ENCODE peak calls at places on chromosomes 3 and 15, in five cellular contexts. J, Y, T, B and C are unnamed samples.

GRCh38 chr3:133474251-133474801 is 74.5 kb downstream of the BFSP2 start:
- DNase-seq in Y (peak; percentile 59), T (no peak), J (no peak), B (peak; percentile 76), C (no peak)

GRCh38 chr15:70400766-70401541 is 303.2 kb upstream of the TLE3 start:
- DNase-seq in T (no peak), Y (no peak), B (peak; percentile 59), J (no peak), C (no peak)

GRCh38 chr3:131142580-131142979 is 115.9 kb downstream of the NEK11 start:
- DNase-seq in B (no peak), T (no peak), Y (no peak), J (no peak), C (no peak)

GRCh38 chr3:38397320-38397719 is 50.7 kb downstream of the XYLB start:
- DNase-seq in T (no peak), B (no peak), Y (peak; percentile 86), J (peak; percentile 50), C (no peak)

GRCh38 chr15:46442196-46442595 is 807.4 kb downstream of the SQOR start:
- DNase-seq in Y (no peak), T (no peak), B (no peak), J (no peak), C (no peak)

GRCh38 chr15:42576040-42576594 is 711 bp downstream of the STARD9 start:
- DNase-seq in T (no peak), Y (no peak), B (no peak), J (no peak), C (no peak)

GRCh38 chr15:80679167-80679804 is 15.8 kb upstream of the ABHD17C start:
- DNase-seq in B (no peak), J (no peak), Y (no peak), T (no peak), C (no peak)

GRCh38 chr15:66649235-66649984 is 52.6 kb upstream of the SMAD6 start:
- DNase-seq in J (no peak), B (no peak), T (no peak), Y (no peak), C (no peak)

GRCh38 chr3:189157232-189158007 is 14.4 kb upstream of the TPRG1 start:
- DNase-seq in J (no peak), Y (no peak), B (no peak), T (no peak), C (no peak)

GRCh38 chr15:45439521-45439931 is 61.2 kb upstream of the GATM start:
- DNase-seq in T (no peak), B (no peak), J (no peak), Y (no peak), C (no peak)

GRCh38 chr15:101017935-101018849 is 99.0 kb downstream of the LRRK1 start:
- DNase-seq in J (peak; percentile 60), Y (no peak), T (no peak), B (no peak), C (no peak)

GRCh38 chr15:74402337-74402839 is 31.4 kb downstream of the SEMA7A start:
- DNase-seq in B (no peak), J (no peak), T (no peak), Y (no peak), C (no peak)

GRCh38 chr15:74402873-74403589 is 30.7 kb downstream of the SEMA7A start:
- DNase-seq in J (no peak), B (no peak), Y (no peak), T (peak; percentile 46), C (no peak)

GRCh38 chr15:74403590-74403919 is 30.2 kb downstream of the SEMA7A start:
- DNase-seq in J (no peak), B (no peak), T (no peak), Y (no peak), C (no peak)

GRCh38 chr15:74405823-74406222 is 27.9 kb downstream of the SEMA7A start:
- DNase-seq in Y (no peak), B (no peak), J (no peak), T (no peak), C (no peak)

DNA sequence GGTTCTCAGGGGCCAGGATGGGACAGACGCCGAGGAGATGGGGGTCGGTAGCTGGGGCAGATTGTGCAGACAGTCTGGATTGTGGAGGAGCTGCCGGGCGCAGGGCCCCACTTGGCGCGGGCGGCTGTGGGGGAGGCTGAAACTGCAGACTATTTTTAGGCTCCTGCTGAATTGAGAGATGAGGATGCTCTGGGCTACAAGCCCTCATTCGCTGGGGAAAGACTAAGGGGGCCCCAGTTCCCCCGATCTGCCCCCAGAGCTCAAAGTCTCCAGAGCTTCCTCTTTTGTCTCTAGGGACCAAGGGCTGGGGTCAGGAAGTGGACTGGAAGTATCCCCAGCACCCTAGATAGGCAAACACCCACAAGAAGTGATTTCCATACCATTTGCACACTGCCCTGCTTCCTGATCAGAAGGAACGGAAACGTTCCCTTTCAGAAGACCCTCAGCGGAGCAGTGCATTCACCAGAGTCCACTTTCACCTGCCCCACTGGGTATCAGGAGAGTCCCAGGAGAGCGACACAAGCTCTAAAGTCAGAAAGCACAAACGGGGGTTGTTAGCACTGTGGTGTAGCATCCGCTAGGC is 29.7 kb downstream of the SEMA7A start:
- DNase-seq in B (no peak), Y (no peak), J (no peak), T (no peak), C (no peak)
- H3K27ac ChIP-seq in B (no peak overlapping the region), Y (no peak overlapping the region), J (no peak overlapping the region), T (no peak overlapping the region), C (no peak overlapping the region)

DNA sequence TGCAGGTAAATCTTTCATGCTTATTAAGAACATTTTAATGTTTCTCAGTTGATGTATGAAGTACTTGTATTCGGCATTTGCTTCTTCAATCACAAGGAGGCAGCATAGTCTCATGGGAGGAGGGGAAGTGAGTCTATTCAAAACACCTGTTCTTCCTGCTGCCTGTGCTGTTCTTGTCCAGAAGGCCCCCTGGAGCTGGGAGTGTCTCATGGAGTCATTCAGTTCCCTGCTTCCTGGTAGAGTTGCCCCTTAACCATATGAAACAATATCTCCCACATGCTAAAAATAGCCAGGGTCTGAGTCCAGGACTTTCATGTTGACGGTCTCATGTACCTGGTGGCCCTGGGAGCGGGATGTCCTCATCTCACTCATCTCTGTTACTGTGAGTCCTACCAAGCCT is 15.5 kb upstream of the PPP1R2 start:
- DNase-seq in B (peak; percentile 82), T (no peak), J (no peak), Y (peak; percentile 58), C (no peak)
- TF ChIP-seq CTCF in B (peak; percentile 65), T (no peak), J (no peak), Y (peak; percentile 59), C (peak; percentile 77)

DNA sequence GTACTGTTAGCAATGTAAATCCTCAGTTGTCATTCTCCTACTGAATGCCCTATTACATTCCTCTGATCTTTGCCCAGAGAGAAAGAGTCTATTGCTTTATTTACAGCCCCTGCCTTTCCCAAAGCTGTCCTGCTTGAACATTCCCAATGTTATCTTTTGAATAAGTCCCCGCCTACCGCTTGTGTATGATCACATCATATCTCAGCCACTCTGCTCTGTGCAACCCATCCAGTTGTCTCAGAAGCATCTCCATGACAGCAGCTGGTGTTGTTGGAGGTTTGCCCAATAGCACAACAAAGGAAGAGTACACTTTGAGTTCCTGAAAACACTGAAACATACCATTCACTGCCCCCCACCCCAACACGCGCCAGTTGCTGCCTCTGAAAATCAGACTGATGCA is 22.0 kb upstream of the FAM3D start:
- DNase-seq in T (no peak), B (no peak), Y (no peak), J (no peak), C (no peak)
- H3K9me3 ChIP-seq in T (peaks cover 11% of the 10 kb centered on the region), B (no peaks in the 10 kb centered on the region), Y (peaks cover 24% of the 10 kb centered on the region), J (no peaks in the 10 kb centered on the region), C (peaks cover 6% of the 10 kb centered on the region)

GRCh38 chr3:187568171-187568570 is 102.0 kb downstream of the SST start:
- DNase-seq in Y (no peak), J (no peak), B (no peak), T (no peak), C (no peak)

GRCh38 chr3:187571701-187572100 is 98.5 kb downstream of the SST start:
- DNase-seq in Y (no peak), J (no peak), B (no peak), T (no peak), C (no peak)

GRCh38 chr3:187567026-187567425 is 103.2 kb downstream of the SST start:
- DNase-seq in J (no peak), B (no peak), T (no peak), Y (no peak), C (no peak)

GRCh38 chr3:187565701-187566100 is 104.5 kb downstream of the SST start:
- DNase-seq in J (no peak), T (no peak), Y (no peak), B (no peak), C (no peak)

GRCh38 chr3:187567741-187568140 is 102.5 kb downstream of the SST start:
- DNase-seq in J (no peak), B (no peak), Y (no peak), T (no peak), C (no peak)
- H3K27ac ChIP-seq in J (no peak overlapping the region), B (no peak overlapping the region), Y (no peak overlapping the region), T (no peak overlapping the region), C (no peak overlapping the region)

GRCh38 chr3:13099707-13100106 is 26.5 kb upstream of the IQSEC1 start:
- DNase-seq in T (no peak), Y (no peak), B (peak; percentile 32), J (no peak), C (no peak)
- TF ChIP-seq CTCF in T (no peak), Y (no peak), B (no peak), J (no peak), C (no peak)